ENCODE peak calls at places on chromosomes 6 and 20, in five cellular contexts. L, P, C, N and X are unnamed samples.

GRCh38 chr20:50682065-50682464 is 9.3 kb downstream of the RIPOR3 start:
- DNase-seq in L (no peak), P (no peak), C (no peak), N (no peak), X (no peak)

GRCh38 chr20:40512567-40512966 is 176.5 kb downstream of the MAFB start:
- DNase-seq in L (no peak), P (no peak), C (no peak), N (no peak), X (no peak)

GRCh38 chr6:55917756-55918415 is 42.5 kb upstream of the BMP5 start:
- DNase-seq in L (peak), P (no peak), C (no peak), N (no peak), X (no peak)

GRCh38 chr6:40192516-40192915 is 258.3 kb upstream of the MOCS1 start:
- DNase-seq in L (no peak), P (no peak), C (no peak), N (no peak), X (no peak)

GRCh38 chr20:36684747-36685146 is 38.8 kb upstream of the SLA2 start:
- DNase-seq in L (no peak), P (no peak), C (peak), N (no peak), X (no peak)

GRCh38 chr6:134449781-134450180 is 131.9 kb upstream of the SGK1 start:
- DNase-seq in L (peak), P (peak), C (no peak), N (no peak), X (no peak)

GRCh38 chr6:45441811-45442453 is 64.2 kb upstream of the SUPT3H start:
- DNase-seq in L (peak), P (peak), C (no peak), N (no peak), X (no peak)

GRCh38 chr20:23161244-23161875 is 75.2 kb upstream of the CD93 start:
- DNase-seq in L (peak), P (peak), C (peak), N (no peak), X (no peak)

GRCh38 chr6:39005774-39006173 is 42.8 kb upstream of the GLP1R start:
- DNase-seq in L (no peak), P (no peak), C (no peak), N (no peak), X (no peak)

GRCh38 chr6:151391021-151391470 is 313 bp downstream of the ZBTB2 start:
- DNase-seq in L (peak), P (peak), C (peak), N (peak), X (peak)

GRCh38 chr6:162943369-162943768 is 215.6 kb downstream of the PACRG start:
- DNase-seq in L (no peak), P (no peak), C (no peak), N (no peak), X (no peak)

GRCh38 chr20:58019027-58019849 is 209.2 kb downstream of the ANKRD60 start:
- DNase-seq in L (peak), P (peak), C (no peak), N (no peak), X (no peak)

GRCh38 chr6:56804996-56805395 is 149.9 kb upstream of the BEND6 start:
- DNase-seq in L (peak), P (peak), C (no peak), N (no peak), X (no peak)

GRCh38 chr20:34510575-34510974 is 5.6 kb upstream of the DYNLRB1 start:
- DNase-seq in L (no peak), P (no peak), C (no peak), N (no peak), X (no peak)

GRCh38 chr6:73028893-73029450 is 196.3 kb downstream of the KHDC1L start:
- DNase-seq in L (no peak), P (no peak), C (no peak), N (no peak), X (no peak)

GRCh38 chr6:123655520-123656306 is 19.0 kb upstream of the TRDN start:
- DNase-seq in L (peak), P (peak), C (peak), N (no peak), X (no peak)

GRCh38 chr6:131164506-131164905 is 29.2 kb downstream of the AKAP7 start:
- DNase-seq in L (no peak), P (peak), C (no peak), N (no peak), X (no peak)

GRCh38 chr6:74091133-74091793 is 395.3 kb downstream of the CD109 start:
- DNase-seq in L (peak), P (peak), C (peak), N (no peak), X (no peak)
- TF ChIP-seq CTCF in L (peak), P (peak), C (peak), N (peak), X (peak)

GRCh38 chr6:119449253-119450156 is 99.9 kb upstream of the MAN1A1 start:
- DNase-seq in L (no peak), P (no peak), C (peak), N (no peak), X (no peak)
- TF ChIP-seq CTCF in L (no peak), P (no peak), C (no peak), N (no peak), X (no peak)

GRCh38 chr6:136036601-136037000 is 185.1 kb downstream of the PDE7B start:
- DNase-seq in L (peak), P (peak), C (no peak), N (no peak), X (no peak)

GRCh38 chr6:136037246-136037884 is 185.9 kb downstream of the PDE7B start:
- DNase-seq in L (peak), P (no peak), C (no peak), N (peak), X (no peak)

GRCh38 chr6:136039185-136039584 is 187.7 kb downstream of the PDE7B start:
- DNase-seq in L (peak), P (no peak), C (no peak), N (no peak), X (no peak)

GRCh38 chr6:136038531-136038930 is 187.0 kb downstream of the PDE7B start:
- DNase-seq in L (peak), P (no peak), C (no peak), N (no peak), X (no peak)

GRCh38 chr6:136037885-136038460 is 186.5 kb downstream of the PDE7B start:
- DNase-seq in L (peak), P (peak), C (no peak), N (no peak), X (no peak)
- TF ChIP-seq CTCF in L (peak), P (peak), C (no peak), N (no peak), X (no peak)

GRCh38 chr20:43682446-43682845 is 15.5 kb downstream of the MYBL2 start:
- DNase-seq in L (no peak), P (no peak), C (no peak), N (no peak), X (no peak)
- TF ChIP-seq CTCF in L (no peak), P (no peak), C (no peak), N (no peak), X (no peak)